ENCODE peak calls at places on chromosomes 12 and 14, in five cellular contexts. B, H, I, F and K are unnamed samples. For H3K36me3, the result is how much of the 10 kb centered on the place peaks cover.

GRCh38 chr12:128920468-128920867 is 67.2 kb downstream of the GLT1D1 start:
- DNase-seq in B (no peak), I (no peak), H (peak), F (no peak), K (no peak)

GRCh38 chr14:85315891-85316290 is 214.1 kb upstream of the FLRT2 start:
- DNase-seq in H (no peak), B (no peak), I (no peak), F (no peak), K (no peak)

GRCh38 chr14:95514131-95515079 is 2.0 kb downstream of the SYNE3 start:
- DNase-seq in I (peak), H (no peak), B (no peak), F (no peak), K (no peak)

GRCh38 chr12:75444444-75445136 is 36.0 kb upstream of the GLIPR1 start:
- DNase-seq in F (no peak), I (no peak), B (no peak), H (no peak), K (no peak)

GRCh38 chr12:65568517-65568916 is 255.8 kb upstream of the HMGA2 start:
- DNase-seq in H (no peak), F (peak), I (no peak), B (no peak), K (no peak)

GRCh38 chr12:3752096-3752709 is 706 bp downstream of the CRACR2A start:
- DNase-seq in B (no peak), F (peak), H (peak), I (peak), K (no peak)

GRCh38 chr12:47903927-47904646 is 707 bp downstream of the VDR start:
- DNase-seq in B (no peak), F (peak), H (peak), I (peak), K (no peak)

GRCh38 chr12:79560165-79560889 is 130.4 kb downstream of the PAWR start:
- DNase-seq in B (no peak), F (no peak), H (no peak), I (no peak), K (no peak)

GRCh38 chr14:74988131-74988530 is 14.6 kb upstream of the EIF2B2 start:
- DNase-seq in F (no peak), H (no peak), I (no peak), B (no peak), K (no peak)

GRCh38 chr14:104563742-104564615 is 15.6 kb upstream of the C14orf180 start:
- DNase-seq in I (no peak), F (peak), B (peak), H (peak), K (peak)

GRCh38 chr12:6925239-6925542 is 2.6 kb upstream of the ATN1 start:
- DNase-seq in H (no peak), F (no peak), I (no peak), B (no peak), K (peak)

GRCh38 chr12:29317556-29318363 is 63.2 kb downstream of the ERGIC2 start:
- DNase-seq in I (peak), H (peak), B (peak), F (peak), K (peak)

GRCh38 chr14:31445703-31446102 is 11.6 kb downstream of the DTD2 start:
- DNase-seq in B (no peak), H (no peak), F (no peak), I (no peak), K (no peak)

GRCh38 chr12:3077572-3078081 is 448 bp downstream of the TSPAN9 start:
- DNase-seq in F (peak), H (peak), I (no peak), B (no peak), K (no peak)

GRCh38 chr12:46725332-46725731 is 100.5 kb downstream of the SLC38A4 start:
- DNase-seq in H (no peak), B (no peak), I (no peak), F (no peak), K (no peak)

GRCh38 chr12:68978678-68979077 is 45.7 kb upstream of the CPM start:
- DNase-seq in B (no peak), I (no peak), F (no peak), H (no peak), K (no peak)

GRCh38 chr14:75438486-75439080 is 10.8 kb downstream of the JDP2 start:
- DNase-seq in H (no peak), F (no peak), I (no peak), B (no peak), K (no peak)

GRCh38 chr12:94152292-94153083 is 4.1 kb downstream of the PLXNC1 start:
- DNase-seq in F (no peak), B (no peak), I (no peak), H (no peak), K (no peak)

GRCh38 chr14:22838631-22839041 is 2.3 kb downstream of the MMP14 start:
- DNase-seq in H (no peak), F (no peak), I (no peak), B (no peak), K (no peak)

GRCh38 chr12:30691122-30691879 is 4.4 kb downstream of the IPO8 start:
- DNase-seq in B (no peak), I (no peak), F (no peak), H (peak), K (no peak)

GRCh38 chr12:101743724-101744472 is 4.6 kb upstream of the SYCP3 start:
- DNase-seq in F (no peak), B (no peak), H (no peak), I (peak), K (peak)

GRCh38 chr12:100845095-100845494 is 50.5 kb downstream of the ANO4 start:
- DNase-seq in I (peak), F (no peak), H (no peak), B (no peak), K (no peak)

GRCh38 chr12:109057376-109057775 is 5.0 kb downstream of the USP30 start:
- DNase-seq in H (no peak), B (no peak), I (no peak), F (no peak), K (no peak)

GRCh38 chr14:58607571-58608317 is 30.0 kb upstream of the DACT1 start:
- DNase-seq in B (no peak), H (no peak), I (no peak), F (no peak), K (no peak)

GRCh38 chr14:80850197-80850814 is 91.2 kb downstream of the CEP128 start:
- DNase-seq in H (no peak), B (no peak), I (peak), F (no peak), K (peak)

GRCh38 chr12:61757831-61758505 is 502.2 kb upstream of the USP15 start:
- DNase-seq in H (no peak), I (no peak), F (no peak), B (no peak), K (no peak)

GRCh38 chr12:124830306-124830705 is 33.4 kb downstream of the SCARB1 start:
- DNase-seq in H (no peak), B (no peak), I (no peak), F (no peak), K (no peak)

GRCh38 chr12:27924350-27925140 is 48.0 kb downstream of the PTHLH start:
- DNase-seq in I (no peak), F (no peak), H (no peak), B (no peak), K (no peak)

GRCh38 chr14:33085799-33086198 is 147.1 kb downstream of the NPAS3 start:
- DNase-seq in H (no peak), I (no peak), F (no peak), B (no peak), K (no peak)

GRCh38 chr12:78571953-78572352 is 292.6 kb upstream of the SYT1 start:
- DNase-seq in I (no peak), F (no peak), H (no peak), B (no peak), K (peak)

DNA sequence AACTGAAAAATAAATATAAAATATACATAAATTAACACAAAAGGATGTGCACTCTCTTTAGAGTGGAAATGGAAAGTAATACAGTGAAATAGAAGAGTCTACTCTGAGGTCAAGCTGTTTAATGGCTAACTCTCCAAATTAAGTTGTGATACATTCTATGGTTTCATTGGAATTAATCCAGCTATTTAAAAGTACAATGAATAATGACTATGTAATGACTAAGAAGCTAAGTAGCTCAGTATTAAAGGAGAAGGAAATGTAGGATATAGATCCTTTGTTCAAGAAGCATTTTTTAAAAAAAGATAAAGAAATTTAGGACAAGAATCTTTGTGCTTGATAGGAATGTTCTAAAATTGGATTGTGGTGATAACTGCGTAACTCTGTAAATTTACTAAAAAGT is 85.3 kb downstream of the LRP6 start:
- DNase-seq in H (no peak), I (no peak), F (no peak), B (no peak), K (no peak)
- H3K36me3 ChIP-seq in H (under half), I (under half), F (under half), B (under half), K (under half)

GRCh38 chr14:61343991-61344405 is 22.6 kb downstream of the PRKCH start:
- DNase-seq in B (no peak), F (no peak), I (no peak), H (no peak), K (no peak)
- H3K27ac ChIP-seq in B (no peak), F (peak), I (no peak), H (peak), K (no peak)

GRCh38 chr12:1827806-1828805 is 7.7 kb downstream of the LRTM2 start:
- DNase-seq in F (no peak), B (no peak), H (no peak), I (no peak), K (no peak)
- H3K36me3 ChIP-seq in F (under half), B (under half), H (under half), I (under half), K (under half)

DNA sequence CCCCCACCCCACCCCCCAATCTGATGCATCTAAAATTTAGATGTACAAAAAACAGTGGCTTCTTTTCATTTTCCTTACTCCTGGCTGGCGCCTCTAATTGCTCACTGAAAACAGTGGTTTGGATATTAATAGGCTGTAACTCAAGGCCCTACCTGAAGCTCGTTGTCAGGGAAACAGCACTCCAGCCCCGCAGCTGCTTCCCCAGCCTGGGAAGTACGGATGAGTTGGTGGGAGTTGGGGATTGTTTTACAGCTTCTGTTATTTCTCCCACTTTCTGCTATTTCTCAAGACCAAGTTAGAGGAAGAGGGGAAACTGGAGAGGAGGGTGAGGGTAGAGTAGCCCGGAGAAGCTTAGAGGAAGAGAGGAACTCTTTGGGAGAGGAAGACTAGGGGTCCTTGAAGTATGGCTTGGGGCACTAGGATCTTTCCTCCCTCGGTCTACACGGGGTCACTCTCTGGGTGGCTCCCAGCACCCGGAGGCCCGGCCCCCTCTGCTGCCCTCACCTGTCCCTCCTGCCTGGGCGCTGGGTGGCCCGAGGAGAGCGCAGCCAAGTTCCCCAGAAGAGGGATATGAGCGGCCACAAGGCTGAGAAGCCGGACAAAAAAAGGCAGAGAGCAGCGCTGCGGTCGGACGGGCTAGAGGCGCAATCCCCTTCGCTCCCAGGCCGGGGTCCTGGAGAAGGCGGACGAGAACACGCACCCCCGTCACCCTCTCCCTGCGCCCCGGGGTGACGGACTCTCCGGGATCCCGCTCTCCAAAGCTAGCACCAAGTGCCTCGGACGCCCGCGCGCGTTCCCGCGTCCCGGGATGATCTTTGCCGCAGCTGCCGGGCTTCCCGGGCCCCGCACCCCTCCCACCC is 702 bp downstream of the SPTB start:
- DNase-seq in F (no peak), H (no peak), I (peak), B (no peak), K (peak)
- H3K27ac ChIP-seq in F (peak), H (peak), I (no peak), B (no peak), K (no peak)

GRCh38 chr14:106417224-106418049 is 891.1 kb downstream of the TMEM121 start:
- DNase-seq in F (peak), H (no peak), I (peak), B (peak), K (peak)

GRCh38 chr14:106419432-106419831 is 893.0 kb downstream of the TMEM121 start:
- DNase-seq in H (no peak), I (no peak), F (no peak), B (no peak), K (no peak)

GRCh38 chr14:106414464-106414863 is 888.1 kb downstream of the TMEM121 start:
- DNase-seq in H (no peak), B (no peak), I (no peak), F (no peak), K (no peak)
- H3K36me3 ChIP-seq in H (under half), B (under half), I (under half), F (under half), K (under half)

DNA sequence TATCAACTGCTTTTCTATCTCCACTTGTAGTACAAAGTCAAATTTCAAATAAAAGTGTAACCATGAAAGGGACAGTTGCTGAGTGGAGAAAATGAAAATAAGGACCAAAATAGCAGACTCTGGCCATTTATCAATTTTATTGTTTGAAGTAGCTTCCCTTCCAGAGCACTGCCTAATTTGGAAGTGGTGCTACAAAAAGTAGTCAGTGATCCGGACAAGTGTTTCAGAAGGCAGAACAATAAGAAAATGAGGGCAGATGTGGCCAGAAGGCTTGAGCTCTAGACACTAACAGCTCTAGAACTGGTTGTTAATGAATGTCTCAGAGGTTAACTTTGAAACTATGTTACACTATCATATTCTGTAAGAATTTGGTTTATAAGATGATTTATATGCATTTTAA is 48.9 kb downstream of the ABCC9 start:
- DNase-seq in B (no peak), I (no peak), F (no peak), H (no peak), K (no peak)
- H3K27ac ChIP-seq in B (no peak), I (no peak), F (peak), H (peak), K (no peak)